ENCODE peak calls at places on chromosomes 7 and 10, in ten cellular contexts. One of them, this sample, is unnamed.

GRCh38 chr7:141738592-141739013 is 445 bp downstream of the SSBP1 start:
- DNase-seq in foreskin fibroblast: no peak
- DNase-seq in cardiac fibroblast: no peak
- DNase-seq in osteocyte: no peak
- DNase-seq in astrocyte: no peak
- DNase-seq in fibroblast of lung: no peak
- DNase-seq in mesothelial cell of epicardium: no peak
- DNase-seq in IMR-90: no peak
- DNase-seq in A549: no peak
- DNase-seq in choroid plexus epithelial cell: no peak
- DNase-seq in this sample: no peak

GRCh38 chr10:49534670-49535381 is 4.1 kb downstream of the ERCC6 start:
- DNase-seq in IMR-90: peak; percentile 78
- DNase-seq in cardiac fibroblast: peak; percentile 87
- DNase-seq in mesothelial cell of epicardium: no peak
- DNase-seq in foreskin fibroblast: peak; percentile 82
- DNase-seq in A549: no peak
- DNase-seq in fibroblast of lung: peak; percentile 84
- DNase-seq in choroid plexus epithelial cell: peak; percentile 70
- DNase-seq in astrocyte: peak; percentile 77
- DNase-seq in osteocyte: no peak
- DNase-seq in this sample: no peak

GRCh38 chr10:78629773-78630172 is 439.0 kb upstream of the ZMIZ1 start:
- DNase-seq in choroid plexus epithelial cell: no peak
- DNase-seq in foreskin fibroblast: no peak
- DNase-seq in astrocyte: no peak
- DNase-seq in cardiac fibroblast: no peak
- DNase-seq in osteocyte: peak; percentile 13
- DNase-seq in mesothelial cell of epicardium: no peak
- DNase-seq in A549: no peak
- DNase-seq in fibroblast of lung: no peak
- DNase-seq in IMR-90: no peak
- DNase-seq in this sample: no peak

GRCh38 chr10:122495406-122496340 is 34.3 kb downstream of the HTRA1 start:
- DNase-seq in choroid plexus epithelial cell: peak; percentile 77
- DNase-seq in mesothelial cell of epicardium: no peak
- DNase-seq in IMR-90: no peak
- DNase-seq in foreskin fibroblast: no peak
- DNase-seq in fibroblast of lung: peak; percentile 60
- DNase-seq in A549: no peak
- DNase-seq in astrocyte: peak; percentile 49
- DNase-seq in osteocyte: no peak
- DNase-seq in cardiac fibroblast: peak; percentile 86
- DNase-seq in this sample: no peak

GRCh38 chr10:26780793-26781601 is 79.8 kb downstream of the ABI1 start:
- DNase-seq in choroid plexus epithelial cell: peak; percentile 81
- DNase-seq in astrocyte: peak; percentile 95
- DNase-seq in cardiac fibroblast: peak; percentile 96
- DNase-seq in mesothelial cell of epicardium: no peak
- DNase-seq in fibroblast of lung: peak; percentile 96
- DNase-seq in foreskin fibroblast: peak; percentile 79
- DNase-seq in osteocyte: no peak
- DNase-seq in A549: peak; percentile 65
- DNase-seq in IMR-90: peak; percentile 95
- DNase-seq in this sample: peak; percentile 93

GRCh38 chr10:112349521-112350085 is 24.3 kb upstream of the ACSL5 start:
- DNase-seq in choroid plexus epithelial cell: no peak
- DNase-seq in cardiac fibroblast: no peak
- DNase-seq in osteocyte: no peak
- DNase-seq in IMR-90: no peak
- DNase-seq in mesothelial cell of epicardium: no peak
- DNase-seq in astrocyte: no peak
- DNase-seq in foreskin fibroblast: no peak
- DNase-seq in fibroblast of lung: no peak
- DNase-seq in A549: no peak
- DNase-seq in this sample: no peak

GRCh38 chr10:102646610-102647432 is 2.5 kb downstream of the TRIM8 start:
- DNase-seq in cardiac fibroblast: peak; percentile 43
- DNase-seq in A549: peak; percentile 43
- DNase-seq in IMR-90: peak; percentile 55
- DNase-seq in foreskin fibroblast: peak; percentile 62
- DNase-seq in mesothelial cell of epicardium: no peak
- DNase-seq in fibroblast of lung: no peak
- DNase-seq in osteocyte: no peak
- DNase-seq in astrocyte: no peak
- DNase-seq in choroid plexus epithelial cell: peak; percentile 62
- DNase-seq in this sample: no peak

GRCh38 chr7:166370-167060 is 25.9 kb upstream of the FAM20C start:
- DNase-seq in astrocyte: no peak
- DNase-seq in osteocyte: no peak
- DNase-seq in IMR-90: no peak
- DNase-seq in mesothelial cell of epicardium: no peak
- DNase-seq in cardiac fibroblast: no peak
- DNase-seq in choroid plexus epithelial cell: peak; percentile 39
- DNase-seq in fibroblast of lung: no peak
- DNase-seq in foreskin fibroblast: no peak
- DNase-seq in A549: no peak
- DNase-seq in this sample: no peak

GRCh38 chr7:44242091-44242490 is 41.3 kb downstream of the YKT6 start:
- DNase-seq in osteocyte: no peak
- DNase-seq in A549: no peak
- DNase-seq in choroid plexus epithelial cell: no peak
- DNase-seq in fibroblast of lung: no peak
- DNase-seq in astrocyte: no peak
- DNase-seq in foreskin fibroblast: no peak
- DNase-seq in IMR-90: no peak
- DNase-seq in cardiac fibroblast: no peak
- DNase-seq in mesothelial cell of epicardium: no peak
- DNase-seq in this sample: no peak

GRCh38 chr7:44239361-44239760 is 38.6 kb downstream of the YKT6 start:
- DNase-seq in astrocyte: no peak
- DNase-seq in mesothelial cell of epicardium: no peak
- DNase-seq in IMR-90: no peak
- DNase-seq in A549: no peak
- DNase-seq in choroid plexus epithelial cell: no peak
- DNase-seq in cardiac fibroblast: no peak
- DNase-seq in fibroblast of lung: no peak
- DNase-seq in osteocyte: no peak
- DNase-seq in foreskin fibroblast: no peak
- DNase-seq in this sample: no peak

GRCh38 chr7:44240376-44240775 is 39.6 kb downstream of the YKT6 start:
- DNase-seq in foreskin fibroblast: no peak
- DNase-seq in A549: no peak
- DNase-seq in cardiac fibroblast: no peak
- DNase-seq in fibroblast of lung: no peak
- DNase-seq in astrocyte: no peak
- DNase-seq in IMR-90: no peak
- DNase-seq in mesothelial cell of epicardium: no peak
- DNase-seq in osteocyte: no peak
- DNase-seq in choroid plexus epithelial cell: no peak
- DNase-seq in this sample: no peak

GRCh38 chr7:44238116-44238695 is 37.4 kb downstream of the YKT6 start:
- DNase-seq in foreskin fibroblast: no peak
- DNase-seq in A549: no peak
- DNase-seq in osteocyte: no peak
- DNase-seq in fibroblast of lung: no peak
- DNase-seq in astrocyte: no peak
- DNase-seq in cardiac fibroblast: no peak
- DNase-seq in IMR-90: no peak
- DNase-seq in choroid plexus epithelial cell: no peak
- DNase-seq in mesothelial cell of epicardium: no peak
- DNase-seq in this sample: no peak

DNA sequence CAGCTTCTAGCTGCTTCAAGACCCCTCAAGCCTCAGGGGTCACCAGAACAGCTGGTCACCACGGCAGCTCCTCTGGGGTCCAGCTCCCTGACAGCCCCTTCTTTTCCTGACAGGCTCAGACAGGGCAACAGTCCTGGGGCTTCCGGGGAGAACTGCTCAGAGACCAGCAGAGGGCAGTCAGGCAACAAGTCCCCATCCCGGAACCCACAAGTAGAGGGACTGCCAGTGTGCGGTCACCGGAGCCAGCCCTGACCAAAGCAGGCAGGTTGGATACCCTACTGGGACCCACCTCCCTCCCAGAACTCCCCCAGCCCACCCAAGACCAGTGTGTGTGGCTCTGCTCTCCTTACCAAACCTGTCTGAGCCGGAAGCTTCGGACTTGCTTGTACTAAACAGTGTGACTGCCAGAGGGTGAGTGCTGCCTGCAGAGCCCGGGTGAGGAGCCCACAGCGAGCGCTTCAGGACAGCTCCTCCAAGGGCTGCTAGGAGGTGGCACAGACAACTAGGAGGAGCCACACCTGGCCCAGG is 40.3 kb downstream of the YKT6 start:
- DNase-seq in choroid plexus epithelial cell: peak; percentile 89
- DNase-seq in cardiac fibroblast: peak; percentile 89
- DNase-seq in A549: peak; percentile 92
- DNase-seq in mesothelial cell of epicardium: peak; percentile 69
- DNase-seq in foreskin fibroblast: peak; percentile 71
- DNase-seq in fibroblast of lung: peak; percentile 63
- DNase-seq in astrocyte: peak; percentile 51
- DNase-seq in IMR-90: peak; percentile 75
- DNase-seq in osteocyte: peak; percentile 91
- DNase-seq in this sample: peak; percentile 18
- TF ChIP-seq CTCF in choroid plexus epithelial cell: peak; percentile 91
- TF ChIP-seq CTCF in cardiac fibroblast: peak; percentile 85
- TF ChIP-seq CTCF in A549: peak; percentile 83
- TF ChIP-seq CTCF in mesothelial cell of epicardium: peak; percentile 54
- TF ChIP-seq CTCF in foreskin fibroblast: peak; percentile 83
- TF ChIP-seq CTCF in fibroblast of lung: peak; percentile 92
- TF ChIP-seq CTCF in astrocyte: peak; percentile 61
- TF ChIP-seq CTCF in IMR-90: peak; percentile 86
- TF ChIP-seq CTCF in osteocyte: peak; percentile 86
- TF ChIP-seq CTCF in this sample: peak; percentile 88

GRCh38 chr7:55365680-55366460 is 733 bp downstream of the LANCL2 start:
- DNase-seq in IMR-90: peak; percentile 96
- DNase-seq in choroid plexus epithelial cell: peak; percentile 98
- DNase-seq in astrocyte: peak; percentile 96
- DNase-seq in osteocyte: peak; percentile 98
- DNase-seq in A549: peak; percentile 76
- DNase-seq in mesothelial cell of epicardium: peak; percentile 97
- DNase-seq in fibroblast of lung: peak; percentile 98
- DNase-seq in cardiac fibroblast: peak; percentile 98
- DNase-seq in foreskin fibroblast: peak; percentile 98
- DNase-seq in this sample: peak; percentile 67
- TF ChIP-seq CTCF in IMR-90: peak; percentile 32
- TF ChIP-seq CTCF in choroid plexus epithelial cell: peak; percentile 17
- TF ChIP-seq CTCF in astrocyte: no peak
- TF ChIP-seq CTCF in osteocyte: peak; percentile 45
- TF ChIP-seq CTCF in A549: no peak
- TF ChIP-seq CTCF in mesothelial cell of epicardium: no peak
- TF ChIP-seq CTCF in fibroblast of lung: no peak
- TF ChIP-seq CTCF in cardiac fibroblast: no peak
- TF ChIP-seq CTCF in foreskin fibroblast: peak; percentile 19
- TF ChIP-seq CTCF in this sample: peak; percentile 29

GRCh38 chr7:129493555-129493954 is 8.8 kb upstream of the SMKR1 start:
- DNase-seq in choroid plexus epithelial cell: peak; percentile 50
- DNase-seq in IMR-90: peak; percentile 33
- DNase-seq in osteocyte: peak; percentile 4
- DNase-seq in mesothelial cell of epicardium: no peak
- DNase-seq in cardiac fibroblast: peak; percentile 43
- DNase-seq in fibroblast of lung: no peak
- DNase-seq in A549: no peak
- DNase-seq in astrocyte: no peak
- DNase-seq in foreskin fibroblast: no peak
- DNase-seq in this sample: no peak
- TF ChIP-seq CTCF in choroid plexus epithelial cell: peak; percentile 48
- TF ChIP-seq CTCF in IMR-90: peak; percentile 30
- TF ChIP-seq CTCF in osteocyte: peak; percentile 26
- TF ChIP-seq CTCF in mesothelial cell of epicardium: no peak
- TF ChIP-seq CTCF in cardiac fibroblast: peak; percentile 35
- TF ChIP-seq CTCF in fibroblast of lung: peak; percentile 41
- TF ChIP-seq CTCF in A549: no peak
- TF ChIP-seq CTCF in astrocyte: peak; percentile 21
- TF ChIP-seq CTCF in foreskin fibroblast: no peak
- TF ChIP-seq CTCF in this sample: peak; percentile 41

GRCh38 chr10:64090865-64091264 is 569.7 kb downstream of the REEP3 start:
- DNase-seq in choroid plexus epithelial cell: no peak
- DNase-seq in astrocyte: no peak
- DNase-seq in cardiac fibroblast: no peak
- DNase-seq in A549: no peak
- DNase-seq in foreskin fibroblast: no peak
- DNase-seq in osteocyte: no peak
- DNase-seq in mesothelial cell of epicardium: no peak
- DNase-seq in IMR-90: no peak
- DNase-seq in fibroblast of lung: no peak
- DNase-seq in this sample: no peak

GRCh38 chr10:64093946-64094560 is 572.9 kb downstream of the REEP3 start:
- DNase-seq in foreskin fibroblast: no peak
- DNase-seq in IMR-90: no peak
- DNase-seq in choroid plexus epithelial cell: no peak
- DNase-seq in astrocyte: peak; percentile 7
- DNase-seq in mesothelial cell of epicardium: no peak
- DNase-seq in A549: no peak
- DNase-seq in fibroblast of lung: peak; percentile 11
- DNase-seq in osteocyte: no peak
- DNase-seq in cardiac fibroblast: peak; percentile 37
- DNase-seq in this sample: no peak

GRCh38 chr10:64093304-64093703 is 572.1 kb downstream of the REEP3 start:
- DNase-seq in cardiac fibroblast: no peak
- DNase-seq in foreskin fibroblast: no peak
- DNase-seq in fibroblast of lung: no peak
- DNase-seq in A549: no peak
- DNase-seq in osteocyte: no peak
- DNase-seq in mesothelial cell of epicardium: no peak
- DNase-seq in astrocyte: no peak
- DNase-seq in IMR-90: no peak
- DNase-seq in choroid plexus epithelial cell: no peak
- DNase-seq in this sample: no peak

GRCh38 chr10:64089648-64090047 is 568.4 kb downstream of the REEP3 start:
- DNase-seq in A549: no peak
- DNase-seq in IMR-90: no peak
- DNase-seq in foreskin fibroblast: no peak
- DNase-seq in osteocyte: no peak
- DNase-seq in astrocyte: no peak
- DNase-seq in fibroblast of lung: no peak
- DNase-seq in cardiac fibroblast: no peak
- DNase-seq in mesothelial cell of epicardium: no peak
- DNase-seq in choroid plexus epithelial cell: no peak
- DNase-seq in this sample: no peak

GRCh38 chr10:64091889-64092288 is 570.7 kb downstream of the REEP3 start:
- DNase-seq in cardiac fibroblast: peak; percentile 27
- DNase-seq in mesothelial cell of epicardium: no peak
- DNase-seq in A549: no peak
- DNase-seq in choroid plexus epithelial cell: peak; percentile 1
- DNase-seq in osteocyte: no peak
- DNase-seq in fibroblast of lung: no peak
- DNase-seq in IMR-90: no peak
- DNase-seq in foreskin fibroblast: no peak
- DNase-seq in astrocyte: no peak
- DNase-seq in this sample: no peak
- TF ChIP-seq CTCF in cardiac fibroblast: peak; percentile 22
- TF ChIP-seq CTCF in mesothelial cell of epicardium: no peak
- TF ChIP-seq CTCF in A549: no peak
- TF ChIP-seq CTCF in choroid plexus epithelial cell: peak; percentile 4
- TF ChIP-seq CTCF in osteocyte: peak; percentile 70
- TF ChIP-seq CTCF in fibroblast of lung: peak; percentile 16
- TF ChIP-seq CTCF in IMR-90: peak; percentile 18
- TF ChIP-seq CTCF in foreskin fibroblast: no peak
- TF ChIP-seq CTCF in astrocyte: no peak
- TF ChIP-seq CTCF in this sample: peak; percentile 70

This sample was measured in epithelial cell of proximal tubule.